ENCODE peak calls at places on chromosomes 2 and 18, in six cellular contexts. One of them, this sample, is unnamed.
A peak's percentile ranks its signal among the peaks of the same experiment; 100 is the strongest.

GRCh38 chr2:151206446-151206968 is 55.2 kb downstream of the RBM43 start:
- DNase-seq in pancreas: no peak
- DNase-seq in heart left ventricle: no peak
- DNase-seq in breast epithelium: no peak
- DNase-seq in keratinocyte: no peak
- DNase-seq in dorsolateral prefrontal cortex: no peak
- DNase-seq in this sample: no peak

GRCh38 chr2:54503192-54503591 is 47.1 kb downstream of the SPTBN1 start:
- DNase-seq in pancreas: no peak
- DNase-seq in heart left ventricle: no peak
- DNase-seq in breast epithelium: no peak
- DNase-seq in keratinocyte: no peak
- DNase-seq in dorsolateral prefrontal cortex: no peak
- DNase-seq in this sample: no peak

GRCh38 chr2:208040199-208041171 is 15.2 kb upstream of the PLEKHM3 start:
- DNase-seq in pancreas: peak; percentile 62
- DNase-seq in heart left ventricle: peak; percentile 74
- DNase-seq in breast epithelium: no peak
- DNase-seq in keratinocyte: no peak
- DNase-seq in dorsolateral prefrontal cortex: peak; percentile 57
- DNase-seq in this sample: peak; percentile 65

GRCh38 chr2:218631837-218632236 is 24.1 kb downstream of the PLCD4 start:
- DNase-seq in pancreas: no peak
- DNase-seq in heart left ventricle: no peak
- DNase-seq in breast epithelium: no peak
- DNase-seq in keratinocyte: no peak
- DNase-seq in dorsolateral prefrontal cortex: no peak
- DNase-seq in this sample: no peak

GRCh38 chr18:11149441-11150270 is at the start of gene PIEZO2:
- DNase-seq in pancreas: peak; percentile 69
- DNase-seq in heart left ventricle: peak; percentile 67
- DNase-seq in breast epithelium: no peak
- DNase-seq in keratinocyte: no peak
- DNase-seq in dorsolateral prefrontal cortex: peak; percentile 90
- DNase-seq in this sample: peak; percentile 65

GRCh38 chr18:33116376-33116775 is 324.1 kb downstream of the CCDC178 start:
- DNase-seq in pancreas: peak; percentile 27
- DNase-seq in heart left ventricle: no peak
- DNase-seq in breast epithelium: no peak
- DNase-seq in keratinocyte: no peak
- DNase-seq in dorsolateral prefrontal cortex: no peak
- DNase-seq in this sample: no peak

GRCh38 chr2:25362564-25363145 is 20.9 kb upstream of the DNMT3A start:
- DNase-seq in pancreas: no peak
- DNase-seq in heart left ventricle: peak; percentile 75
- DNase-seq in breast epithelium: no peak
- DNase-seq in keratinocyte: no peak
- DNase-seq in dorsolateral prefrontal cortex: no peak
- DNase-seq in this sample: peak; percentile 75

GRCh38 chr2:36559221-36559942 is 38.6 kb downstream of the FEZ2 start:
- DNase-seq in pancreas: no peak
- DNase-seq in heart left ventricle: no peak
- DNase-seq in breast epithelium: no peak
- DNase-seq in keratinocyte: no peak
- DNase-seq in dorsolateral prefrontal cortex: no peak
- DNase-seq in this sample: no peak

GRCh38 chr2:186544255-186544675 is 45.6 kb upstream of the ITGAV start:
- DNase-seq in pancreas: no peak
- DNase-seq in heart left ventricle: no peak
- DNase-seq in breast epithelium: no peak
- DNase-seq in keratinocyte: peak; percentile 41
- DNase-seq in dorsolateral prefrontal cortex: no peak
- DNase-seq in this sample: no peak

GRCh38 chr18:21897811-21898210 is 157.2 kb downstream of the MIB1 start:
- DNase-seq in pancreas: no peak
- DNase-seq in heart left ventricle: no peak
- DNase-seq in breast epithelium: no peak
- DNase-seq in keratinocyte: peak; percentile 9
- DNase-seq in dorsolateral prefrontal cortex: no peak
- DNase-seq in this sample: no peak

GRCh38 chr18:74493689-74494088 is 2.5 kb upstream of the CNDP2 start:
- DNase-seq in pancreas: no peak
- DNase-seq in heart left ventricle: no peak
- DNase-seq in breast epithelium: no peak
- DNase-seq in keratinocyte: peak; percentile 54
- DNase-seq in dorsolateral prefrontal cortex: no peak
- DNase-seq in this sample: peak; percentile 49

GRCh38 chr2:240730506-240731326 is 39.0 kb downstream of the AQP12A start:
- DNase-seq in pancreas: peak; percentile 24
- DNase-seq in heart left ventricle: no peak
- DNase-seq in breast epithelium: no peak
- DNase-seq in keratinocyte: no peak
- DNase-seq in dorsolateral prefrontal cortex: no peak
- DNase-seq in this sample: peak; percentile 40

GRCh38 chr2:26305575-26305974 is 40.4 kb upstream of the SELENOI start:
- DNase-seq in pancreas: no peak
- DNase-seq in heart left ventricle: no peak
- DNase-seq in breast epithelium: no peak
- DNase-seq in keratinocyte: no peak
- DNase-seq in dorsolateral prefrontal cortex: no peak
- DNase-seq in this sample: no peak

GRCh38 chr2:199163901-199164300 is 293.8 kb downstream of the SATB2 start:
- DNase-seq in pancreas: no peak
- DNase-seq in heart left ventricle: no peak
- DNase-seq in breast epithelium: no peak
- DNase-seq in keratinocyte: no peak
- DNase-seq in dorsolateral prefrontal cortex: no peak
- DNase-seq in this sample: no peak

GRCh38 chr2:235458839-235459273 is 35.0 kb upstream of the AGAP1 start:
- DNase-seq in pancreas: no peak
- DNase-seq in heart left ventricle: no peak
- DNase-seq in breast epithelium: peak; percentile 48
- DNase-seq in keratinocyte: no peak
- DNase-seq in dorsolateral prefrontal cortex: no peak
- DNase-seq in this sample: peak; percentile 60

GRCh38 chr2:37843554-37843953 is 81.5 kb upstream of the RMDN2 start:
- DNase-seq in pancreas: no peak
- DNase-seq in heart left ventricle: no peak
- DNase-seq in breast epithelium: no peak
- DNase-seq in keratinocyte: no peak
- DNase-seq in dorsolateral prefrontal cortex: no peak
- DNase-seq in this sample: no peak

GRCh38 chr18:35939166-35939565 is 33.3 kb upstream of the RMP24 start:
- DNase-seq in pancreas: no peak
- DNase-seq in heart left ventricle: no peak
- DNase-seq in breast epithelium: no peak
- DNase-seq in keratinocyte: no peak
- DNase-seq in dorsolateral prefrontal cortex: no peak
- DNase-seq in this sample: no peak

GRCh38 chr2:194383404-194383803 is 1273.6 kb upstream of the SLC39A10 start:
- DNase-seq in pancreas: no peak
- DNase-seq in heart left ventricle: no peak
- DNase-seq in breast epithelium: no peak
- DNase-seq in keratinocyte: no peak
- DNase-seq in dorsolateral prefrontal cortex: no peak
- DNase-seq in this sample: no peak

DNA sequence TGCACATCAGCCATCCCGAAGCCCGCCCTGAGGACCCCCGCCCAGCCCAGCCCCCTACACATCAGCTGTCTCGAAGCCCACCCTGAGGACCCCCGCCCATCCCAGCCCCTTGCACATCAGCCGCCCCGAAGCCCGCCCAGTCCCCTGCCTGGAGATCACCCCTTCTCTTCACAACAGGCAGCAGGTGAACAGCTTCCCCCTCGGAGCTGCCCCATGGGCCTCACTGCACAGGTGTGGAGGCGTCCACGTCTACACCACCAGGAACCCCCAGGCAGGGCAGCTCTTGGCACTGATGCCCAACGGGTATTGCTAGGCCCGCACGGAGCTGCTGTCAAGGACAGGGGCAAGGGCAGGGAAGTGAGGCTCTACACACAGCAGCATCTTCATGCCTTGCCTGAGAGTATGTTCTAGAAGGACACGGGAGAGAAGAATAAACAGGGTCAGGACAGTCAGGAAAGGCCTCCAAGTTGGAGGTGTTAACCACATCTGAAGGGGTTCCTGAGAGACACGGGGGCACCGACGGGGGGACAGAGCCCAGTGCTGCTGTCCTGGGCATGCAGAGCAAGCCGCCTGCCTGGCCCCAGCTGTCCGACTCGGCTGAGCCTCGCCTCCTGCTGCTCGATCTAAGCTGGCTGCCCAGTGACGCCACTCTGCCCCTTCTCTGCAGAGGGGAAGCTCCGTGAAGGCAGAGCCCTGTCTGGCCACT is 137.4 kb downstream of the HDAC4 start:
- DNase-seq in pancreas: peak; percentile 72
- DNase-seq in heart left ventricle: peak; percentile 66
- DNase-seq in breast epithelium: peak; percentile 11
- DNase-seq in keratinocyte: no peak
- DNase-seq in dorsolateral prefrontal cortex: no peak
- DNase-seq in this sample: no peak
- H3K27ac ChIP-seq in pancreas: no peak overlapping the region
- H3K27ac ChIP-seq in heart left ventricle: peak overlapping the region; percentile 84
- H3K27ac ChIP-seq in breast epithelium: peak overlapping the region; percentile 76
- H3K27ac ChIP-seq in keratinocyte: no peak overlapping the region
- H3K27ac ChIP-seq in dorsolateral prefrontal cortex: peak overlapping the region; percentile 21
- H3K27ac ChIP-seq in this sample: peak overlapping the region; percentile 10

DNA sequence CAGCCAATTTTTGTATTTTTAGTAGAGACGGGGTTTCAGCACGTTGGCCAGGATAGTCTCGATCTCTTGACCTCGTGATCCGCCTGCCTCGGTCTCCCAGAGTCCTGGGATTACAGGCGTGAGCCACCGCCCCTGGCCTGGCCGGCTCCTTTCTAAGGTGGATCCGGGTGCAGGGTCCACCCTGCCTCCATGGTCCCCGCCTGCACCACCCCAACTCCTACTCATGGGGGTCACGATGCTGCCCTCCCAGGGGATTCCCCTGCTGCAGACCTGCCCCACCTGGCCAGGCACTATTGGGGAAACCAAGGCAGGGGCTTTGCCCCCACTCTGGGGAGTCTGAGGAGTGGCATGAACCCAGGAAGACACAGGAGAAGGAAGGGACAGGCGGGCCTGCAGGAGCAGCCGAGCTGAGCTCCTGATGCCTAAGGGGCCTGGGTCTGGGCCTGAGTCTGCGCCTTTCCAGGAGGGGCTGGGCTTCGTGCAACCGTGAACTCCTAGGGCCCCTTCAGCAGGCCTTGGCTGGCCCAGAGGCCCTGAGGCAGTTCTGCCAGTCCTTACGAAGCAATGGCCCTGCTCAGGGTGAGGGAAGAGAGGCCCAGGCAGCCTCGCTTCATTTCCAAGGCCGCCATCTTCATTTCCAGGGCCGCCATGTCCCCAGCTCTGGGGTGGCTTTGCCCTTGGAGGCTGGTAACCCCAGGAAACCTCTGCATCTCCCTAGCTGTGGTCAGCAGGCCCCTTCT is 67.2 kb upstream of the SMAD7 start:
- DNase-seq in pancreas: peak; percentile 46
- DNase-seq in heart left ventricle: no peak
- DNase-seq in breast epithelium: peak; percentile 17
- DNase-seq in keratinocyte: no peak
- DNase-seq in dorsolateral prefrontal cortex: peak; percentile 17
- DNase-seq in this sample: no peak
- H3K4me3 ChIP-seq in pancreas: no peak overlapping the region
- H3K4me3 ChIP-seq in heart left ventricle: no peak overlapping the region
- H3K4me3 ChIP-seq in breast epithelium: no peak overlapping the region
- H3K4me3 ChIP-seq in keratinocyte: no peak overlapping the region
- H3K4me3 ChIP-seq in dorsolateral prefrontal cortex: no peak overlapping the region
- H3K4me3 ChIP-seq in this sample: no peak overlapping the region

GRCh38 chr2:101957036-101957435 is 34.7 kb upstream of the IL1R2 start:
- DNase-seq in pancreas: no peak
- DNase-seq in heart left ventricle: no peak
- DNase-seq in breast epithelium: no peak
- DNase-seq in keratinocyte: no peak
- DNase-seq in dorsolateral prefrontal cortex: no peak
- DNase-seq in this sample: no peak

GRCh38 chr2:101952551-101952950 is 39.2 kb upstream of the IL1R2 start:
- DNase-seq in pancreas: no peak
- DNase-seq in heart left ventricle: no peak
- DNase-seq in breast epithelium: no peak
- DNase-seq in keratinocyte: peak; percentile 36
- DNase-seq in dorsolateral prefrontal cortex: no peak
- DNase-seq in this sample: no peak

GRCh38 chr2:101958071-101958470 is 33.7 kb upstream of the IL1R2 start:
- DNase-seq in pancreas: no peak
- DNase-seq in heart left ventricle: no peak
- DNase-seq in breast epithelium: no peak
- DNase-seq in keratinocyte: peak; percentile 76
- DNase-seq in dorsolateral prefrontal cortex: no peak
- DNase-seq in this sample: no peak

GRCh38 chr2:101960903-101961286 is 30.9 kb upstream of the IL1R2 start:
- DNase-seq in pancreas: no peak
- DNase-seq in heart left ventricle: no peak
- DNase-seq in breast epithelium: no peak
- DNase-seq in keratinocyte: no peak
- DNase-seq in dorsolateral prefrontal cortex: no peak
- DNase-seq in this sample: peak; percentile 74

DNA sequence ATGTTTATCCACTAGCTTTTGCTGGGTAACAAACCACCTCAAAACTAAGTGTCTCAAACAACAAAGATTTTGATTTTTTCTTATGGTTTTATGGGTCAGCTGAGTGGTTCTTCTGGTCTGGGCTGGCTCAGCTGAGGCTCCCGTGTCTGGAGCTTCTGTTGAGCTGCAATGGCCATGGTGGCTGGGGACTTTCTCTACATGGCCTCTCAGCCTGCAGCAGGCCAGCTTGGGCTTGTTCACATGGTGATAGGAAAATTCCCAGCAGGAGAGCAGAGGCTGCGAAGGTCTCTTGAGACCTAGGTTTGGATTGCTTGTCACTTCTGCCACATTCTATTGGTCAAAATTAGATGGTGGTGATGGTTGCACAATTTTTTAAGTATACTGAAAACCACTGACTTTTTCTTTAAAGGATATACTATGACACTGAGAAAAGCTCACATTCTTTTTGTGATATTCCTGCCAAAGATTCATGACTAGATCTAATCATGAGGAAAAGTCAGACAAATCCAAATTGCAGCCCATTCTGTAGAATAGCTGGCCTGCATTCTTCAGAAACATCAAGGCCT is 35.2 kb upstream of the IL1R2 start:
- DNase-seq in pancreas: no peak
- DNase-seq in heart left ventricle: no peak
- DNase-seq in breast epithelium: no peak
- DNase-seq in keratinocyte: no peak
- DNase-seq in dorsolateral prefrontal cortex: no peak
- DNase-seq in this sample: no peak
- H3K27ac ChIP-seq in pancreas: no peak overlapping the region
- H3K27ac ChIP-seq in heart left ventricle: no peak overlapping the region
- H3K27ac ChIP-seq in breast epithelium: peak overlapping the region; percentile 55
- H3K27ac ChIP-seq in keratinocyte: no peak overlapping the region
- H3K27ac ChIP-seq in dorsolateral prefrontal cortex: no peak overlapping the region
- H3K27ac ChIP-seq in this sample: no peak overlapping the region

DNA sequence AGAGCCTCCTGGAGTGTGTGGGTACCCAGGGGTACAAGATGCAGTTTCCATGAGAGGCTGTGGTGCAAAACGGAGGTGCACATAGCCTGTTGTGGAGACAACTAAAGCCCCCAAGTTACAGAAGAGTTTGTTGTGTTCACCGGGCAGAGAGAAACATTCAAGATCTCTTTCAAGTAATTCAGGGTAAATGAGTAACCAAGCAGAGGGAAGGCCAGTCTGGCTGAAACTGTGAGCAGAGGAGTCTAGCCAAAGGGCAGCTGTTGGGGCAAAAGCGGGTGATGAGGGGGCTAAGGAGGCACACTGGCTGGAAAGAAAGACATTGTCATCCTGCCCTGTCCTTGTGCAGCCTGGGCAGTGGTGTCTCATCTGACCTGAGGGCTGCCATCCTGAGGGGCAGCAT is 52.0 kb downstream of the CXCR4 start:
- DNase-seq in pancreas: no peak
- DNase-seq in heart left ventricle: no peak
- DNase-seq in breast epithelium: no peak
- DNase-seq in keratinocyte: no peak
- DNase-seq in dorsolateral prefrontal cortex: no peak
- DNase-seq in this sample: no peak
- H3K4me3 ChIP-seq in pancreas: no peak overlapping the region
- H3K4me3 ChIP-seq in heart left ventricle: no peak overlapping the region
- H3K4me3 ChIP-seq in breast epithelium: no peak overlapping the region
- H3K4me3 ChIP-seq in keratinocyte: no peak overlapping the region
- H3K4me3 ChIP-seq in dorsolateral prefrontal cortex: no peak overlapping the region
- H3K4me3 ChIP-seq in this sample: no peak overlapping the region